ENCODE peak calls at places on chromosomes 12 and 14, in four cellular contexts. Q is K562, U is HEK293T, V is HepG2. H is an unnamed sample.

GRCh38 chr12:51590347-51591019 is 550 bp upstream of the SCN8A start:
- DNase-seq in Q (peak; percentile 88), U (peak; percentile 87), V (peak; percentile 62), H (peak; percentile 87)

GRCh38 chr12:81949721-81950120 is 190.6 kb upstream of the PPFIA2 start:
- DNase-seq in Q (no peak), U (no peak), V (no peak), H (no peak)

GRCh38 chr12:74365178-74365964 is 172.3 kb upstream of the ATXN7L3B start:
- DNase-seq in Q (peak; percentile 61), U (peak; percentile 16), V (peak; percentile 21), H (peak; percentile 48)

GRCh38 chr12:105289114-105289904 is 41.2 kb upstream of the C12orf75 start:
- DNase-seq in Q (no peak), U (no peak), V (peak; percentile 21), H (no peak)

GRCh38 chr14:76759589-76759988 is 1.7 kb upstream of the VASH1 start:
- DNase-seq in Q (no peak), U (no peak), V (no peak), H (peak; percentile 1)

GRCh38 chr12:101299346-101299745 is 19.4 kb downstream of the UTP20 start:
- DNase-seq in Q (no peak), U (no peak), V (no peak), H (no peak)

GRCh38 chr12:14567311-14568195 is at the start of gene PLBD1:
- DNase-seq in Q (peak; percentile 74), U (no peak), V (no peak), H (peak; percentile 72)

GRCh38 chr14:97762386-97762785 is 965.2 kb downstream of the VRK1 start:
- DNase-seq in Q (no peak), U (no peak), V (no peak), H (no peak)

GRCh38 chr12:46516933-46517578 is 144.5 kb upstream of the SLC38A2 start:
- DNase-seq in Q (no peak), U (no peak), V (no peak), H (no peak)

GRCh38 chr12:91819132-91819447 is 326.6 kb downstream of the BTG1 start:
- DNase-seq in Q (no peak), U (no peak), V (no peak), H (no peak)

GRCh38 chr14:98689936-98690335 is 582.1 kb downstream of the BCL11B start:
- DNase-seq in Q (no peak), U (no peak), V (no peak), H (no peak)

GRCh38 chr12:65269603-65270002 is 8.9 kb upstream of the MSRB3 start:
- DNase-seq in Q (no peak), U (no peak), V (no peak), H (no peak)

GRCh38 chr12:48978291-48978740 is at the start of gene WNT1:
- DNase-seq in Q (no peak), U (no peak), V (no peak), H (peak; percentile 33)

GRCh38 chr14:100593751-100594624 is 6.8 kb upstream of the BEGAIN start:
- DNase-seq in Q (no peak), U (no peak), V (no peak), H (peak; percentile 7)

GRCh38 chr12:2765052-2765451 is 29.7 kb upstream of the FKBP4 start:
- DNase-seq in Q (no peak), U (no peak), V (no peak), H (no peak)

GRCh38 chr14:95713596-95714371 is at the start of gene TCL1A:
- DNase-seq in Q (peak; percentile 8), U (no peak), V (no peak), H (peak; percentile 88)

GRCh38 chr14:94673781-94674231 is 61.6 kb downstream of the SERPINA3 start:
- DNase-seq in Q (no peak), U (no peak), V (no peak), H (no peak)

GRCh38 chr12:108442077-108442476 is 73.0 kb upstream of the FICD start:
- DNase-seq in Q (no peak), U (no peak), V (no peak), H (peak; percentile 38)

GRCh38 chr12:99352269-99352668 is 295.3 kb upstream of the GARIN6 start:
- DNase-seq in Q (no peak), U (no peak), V (no peak), H (no peak)

GRCh38 chr12:132559652-132560420 is 50.5 kb downstream of the LRCOL1 start:
- DNase-seq in Q (peak; percentile 81), U (peak; percentile 91), V (peak; percentile 6), H (peak; percentile 53)

GRCh38 chr12:104457746-104458644 is 1.2 kb downstream of the CHST11 start:
- DNase-seq in Q (peak; percentile 55), U (peak; percentile 50), V (no peak), H (peak; percentile 51)

GRCh38 chr14:91326514-91326832 is 82.0 kb upstream of the GPR68 start:
- DNase-seq in Q (peak; percentile 15), U (no peak), V (no peak), H (no peak)

GRCh38 chr12:130878193-130879185 is 6.6 kb downstream of the RAN start:
- DNase-seq in Q (peak; percentile 65), U (no peak), V (no peak), H (no peak)

GRCh38 chr14:24123465-24124417 is 6.7 kb upstream of the FITM1 start:
- DNase-seq in Q (no peak), U (no peak), V (no peak), H (no peak)

GRCh38 chr12:29710104-29710503 is 73.6 kb downstream of the TMTC1 start:
- DNase-seq in Q (no peak), U (no peak), V (no peak), H (peak; percentile 41)

GRCh38 chr14:68633131-68633991 is 159.5 kb downstream of the ZFP36L1 start:
- DNase-seq in Q (no peak), U (no peak), V (no peak), H (no peak)

GRCh38 chr12:81627336-81628189 is 131.6 kb downstream of the PPFIA2 start:
- DNase-seq in Q (peak; percentile 12), U (peak; percentile 22), V (peak; percentile 29), H (no peak)

GRCh38 chr12:46744256-46744655 is 81.5 kb downstream of the SLC38A4 start:
- DNase-seq in Q (no peak), U (no peak), V (no peak), H (no peak)

GRCh38 chr12:100213016-100213891 is 12.6 kb downstream of the ACTR6 start:
- DNase-seq in Q (no peak), U (no peak), V (peak; percentile 52), H (no peak)

GRCh38 chr12:57299514-57300016 is 48.6 kb upstream of the STAC3 start:
- DNase-seq in Q (no peak), U (no peak), V (no peak), H (no peak)

GRCh38 chr14:37597538-37598084 is 2.2 kb downstream of the TTC6 start:
- DNase-seq in Q (no peak), U (no peak), V (no peak), H (peak; percentile 72)

GRCh38 chr14:69088523-69089445 is 64.1 kb downstream of the DCAF5 start:
- DNase-seq in Q (no peak), U (no peak), V (no peak), H (no peak)

GRCh38 chr12:2068638-2069037 is 15.9 kb downstream of the CACNA1C start:
- DNase-seq in Q (no peak), U (no peak), V (no peak), H (no peak)

GRCh38 chr12:124683725-124684124 is 116.3 kb upstream of the NCOR2 start:
- DNase-seq in Q (no peak), U (no peak), V (no peak), H (no peak)

GRCh38 chr12:124685689-124685993 is 118.2 kb upstream of the NCOR2 start:
- DNase-seq in Q (no peak), U (no peak), V (no peak), H (no peak)

GRCh38 chr12:124686001-124686884 is 118.8 kb upstream of the NCOR2 start:
- DNase-seq in Q (peak; percentile 24), U (peak; percentile 44), V (no peak), H (no peak)

GRCh38 chr12:124684496-124684895 is 117.1 kb upstream of the NCOR2 start:
- DNase-seq in Q (no peak), U (no peak), V (no peak), H (no peak)

DNA sequence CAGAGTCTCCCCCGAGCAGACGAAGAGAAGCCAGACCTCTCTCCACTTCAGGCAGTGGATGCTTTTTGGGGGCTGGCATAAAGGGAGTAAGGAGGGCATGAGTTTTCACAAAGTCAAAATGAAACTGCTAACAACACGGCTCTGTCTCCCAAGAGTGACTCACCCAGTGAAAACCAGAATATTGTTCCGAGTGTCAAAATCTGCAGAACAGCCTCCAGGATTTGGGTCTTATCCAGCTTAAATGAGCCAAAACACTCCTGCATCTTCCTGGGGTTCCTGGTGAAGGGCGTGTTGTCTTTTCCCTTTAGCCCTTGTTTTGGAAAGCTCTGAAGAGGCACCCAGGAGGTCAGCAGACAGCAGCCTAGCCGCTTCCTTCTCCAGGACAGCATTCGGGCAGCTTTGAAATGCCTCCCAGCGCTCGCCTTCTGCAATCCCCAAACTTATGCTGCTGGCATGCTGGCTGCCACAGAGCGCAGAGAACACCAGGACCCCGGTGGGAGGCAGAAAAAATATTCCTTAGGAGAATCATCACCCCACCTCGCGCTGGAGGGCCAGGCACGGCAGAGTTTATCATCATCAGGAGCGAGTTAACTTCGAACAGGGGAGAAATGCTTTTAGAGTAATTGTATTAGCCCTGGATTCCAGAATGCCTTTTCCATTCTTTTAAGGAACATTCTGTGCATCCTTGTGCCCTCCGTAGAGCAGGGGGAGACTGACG is 117.7 kb upstream of the NCOR2 start:
- DNase-seq in Q (no peak), U (no peak), V (no peak), H (no peak)
- TF ChIP-seq ELF4 in Q (no peak), U (no peak), V (no peak), H (no peak)

DNA sequence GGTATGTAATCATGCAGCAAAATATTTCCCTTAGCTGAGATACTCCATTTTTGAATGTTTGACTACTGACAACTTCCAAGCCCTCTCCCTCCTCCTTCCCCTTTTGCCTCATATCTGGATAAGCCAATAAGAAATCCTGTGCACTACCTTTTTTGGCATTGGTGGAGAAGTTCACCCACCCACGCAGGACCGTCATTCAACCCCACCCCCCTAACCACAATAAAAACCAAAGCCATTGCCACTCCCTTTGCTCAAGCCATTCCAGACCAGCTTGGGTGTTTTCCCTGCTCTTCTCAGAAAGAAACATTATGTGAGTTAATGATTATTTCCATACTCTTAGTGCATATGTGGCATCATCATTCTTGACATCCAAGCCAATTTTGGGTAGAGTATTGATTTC is 176.7 kb downstream of the PTPN11 start:
- DNase-seq in Q (no peak), U (no peak), V (no peak), H (no peak)
- TF ChIP-seq ELF4 in Q (no peak), U (no peak), V (no peak), H (no peak)

GRCh38 chr12:69966409-69966808 is 141.4 kb downstream of the MYRFL start:
- DNase-seq in Q (no peak), U (no peak), V (peak; percentile 3), H (no peak)
- TF ChIP-seq ELF4 in Q (no peak), U (no peak), V (no peak), H (no peak)

GRCh38 chr14:103094406-103095209 is at the start of gene EXOC3L4:
- DNase-seq in Q (no peak), U (no peak), V (peak; percentile 76), H (no peak)
- TF ChIP-seq ELF4 in Q (no peak), U (no peak), V (no peak), H (no peak)

GRCh38 chr14:21822109-21822508 is 148.5 kb upstream of the OR4E1 start:
- DNase-seq in Q (no peak), U (no peak), V (no peak), H (no peak)

GRCh38 chr14:21825845-21826244 is 152.2 kb upstream of the OR4E1 start:
- DNase-seq in Q (no peak), U (no peak), V (no peak), H (no peak)

GRCh38 chr14:21825147-21825743 is 151.6 kb upstream of the OR4E1 start:
- DNase-seq in Q (peak; percentile 38), U (peak; percentile 59), V (peak; percentile 68), H (peak; percentile 63)
- TF ChIP-seq ELF4 in Q (no peak), U (no peak), V (no peak), H (no peak)